ENCODE peak calls at places on chromosomes 12 and 14, in six cellular contexts. One of them, this sample, is unnamed.

GRCh38 chr12:27552886-27553560 is 29.0 kb downstream of the PPFIBP1 start:
- DNase-seq in HepG2: peak; percentile 50
- DNase-seq in stomach: no peak
- DNase-seq in ovary: no peak
- DNase-seq in tibial nerve: no peak
- DNase-seq in breast epithelium: no peak
- DNase-seq in this sample: no peak

GRCh38 chr14:101970830-101971400 is 6.5 kb downstream of the DYNC1H1 start:
- DNase-seq in HepG2: no peak
- DNase-seq in stomach: no peak
- DNase-seq in ovary: no peak
- DNase-seq in tibial nerve: no peak
- DNase-seq in breast epithelium: no peak
- DNase-seq in this sample: no peak

GRCh38 chr12:33546004-33546403 is 106.4 kb upstream of the SYT10 start:
- DNase-seq in HepG2: no peak
- DNase-seq in stomach: no peak
- DNase-seq in ovary: no peak
- DNase-seq in tibial nerve: no peak
- DNase-seq in breast epithelium: no peak
- DNase-seq in this sample: no peak

GRCh38 chr14:73612339-73613045 is at the start of gene ACOT6:
- DNase-seq in HepG2: peak; percentile 79
- DNase-seq in stomach: peak; percentile 66
- DNase-seq in ovary: peak; percentile 73
- DNase-seq in tibial nerve: peak; percentile 55
- DNase-seq in breast epithelium: peak; percentile 46
- DNase-seq in this sample: peak; percentile 95

GRCh38 chr14:73829526-73830431 is 21.9 kb upstream of the PTGR2 start:
- DNase-seq in HepG2: peak; percentile 45
- DNase-seq in stomach: no peak
- DNase-seq in ovary: no peak
- DNase-seq in tibial nerve: peak; percentile 29
- DNase-seq in breast epithelium: no peak
- DNase-seq in this sample: no peak

GRCh38 chr14:91754819-91755218 is 22.9 kb upstream of the CATSPERB start:
- DNase-seq in HepG2: no peak
- DNase-seq in stomach: peak; percentile 72
- DNase-seq in ovary: no peak
- DNase-seq in tibial nerve: no peak
- DNase-seq in breast epithelium: no peak
- DNase-seq in this sample: no peak

GRCh38 chr12:26608273-26608672 is 224.7 kb downstream of the ITPR2 start:
- DNase-seq in HepG2: no peak
- DNase-seq in stomach: no peak
- DNase-seq in ovary: no peak
- DNase-seq in tibial nerve: no peak
- DNase-seq in breast epithelium: no peak
- DNase-seq in this sample: no peak

GRCh38 chr12:112996501-112996900 is 18.2 kb downstream of the OAS2 start:
- DNase-seq in HepG2: no peak
- DNase-seq in stomach: no peak
- DNase-seq in ovary: no peak
- DNase-seq in tibial nerve: no peak
- DNase-seq in breast epithelium: no peak
- DNase-seq in this sample: no peak

GRCh38 chr12:133129368-133130037 is 571 bp downstream of the ZNF891 start:
- DNase-seq in HepG2: peak; percentile 2
- DNase-seq in stomach: no peak
- DNase-seq in ovary: peak; percentile 35
- DNase-seq in tibial nerve: no peak
- DNase-seq in breast epithelium: no peak
- DNase-seq in this sample: no peak

GRCh38 chr12:132130690-132131089 is 13.4 kb downstream of the DDX51 start:
- DNase-seq in HepG2: no peak
- DNase-seq in stomach: no peak
- DNase-seq in ovary: no peak
- DNase-seq in tibial nerve: no peak
- DNase-seq in breast epithelium: no peak
- DNase-seq in this sample: no peak

GRCh38 chr14:34943506-34943905 is 39.3 kb upstream of the SRP54 start:
- DNase-seq in HepG2: no peak
- DNase-seq in stomach: no peak
- DNase-seq in ovary: no peak
- DNase-seq in tibial nerve: no peak
- DNase-seq in breast epithelium: no peak
- DNase-seq in this sample: no peak

GRCh38 chr12:95440401-95440800 is 33.6 kb upstream of the METAP2 start:
- DNase-seq in HepG2: no peak
- DNase-seq in stomach: no peak
- DNase-seq in ovary: no peak
- DNase-seq in tibial nerve: no peak
- DNase-seq in breast epithelium: no peak
- DNase-seq in this sample: no peak

GRCh38 chr12:87413784-87414183 is 615.4 kb downstream of the C12orf50 start:
- DNase-seq in HepG2: no peak
- DNase-seq in stomach: no peak
- DNase-seq in ovary: no peak
- DNase-seq in tibial nerve: no peak
- DNase-seq in breast epithelium: no peak
- DNase-seq in this sample: no peak

GRCh38 chr12:89245090-89245489 is 107.2 kb downstream of the DUSP6 start:
- DNase-seq in HepG2: no peak
- DNase-seq in stomach: no peak
- DNase-seq in ovary: no peak
- DNase-seq in tibial nerve: no peak
- DNase-seq in breast epithelium: no peak
- DNase-seq in this sample: no peak

GRCh38 chr12:20183563-20183962 is 184.8 kb upstream of the PDE3A start:
- DNase-seq in HepG2: no peak
- DNase-seq in stomach: no peak
- DNase-seq in ovary: no peak
- DNase-seq in tibial nerve: no peak
- DNase-seq in breast epithelium: no peak
- DNase-seq in this sample: no peak

GRCh38 chr14:102095871-102096568 is 9.2 kb upstream of the HSP90AA1 start:
- DNase-seq in HepG2: no peak
- DNase-seq in stomach: no peak
- DNase-seq in ovary: no peak
- DNase-seq in tibial nerve: no peak
- DNase-seq in breast epithelium: no peak
- DNase-seq in this sample: no peak

GRCh38 chr12:67545298-67545697 is 103.2 kb upstream of the DYRK2 start:
- DNase-seq in HepG2: no peak
- DNase-seq in stomach: no peak
- DNase-seq in ovary: no peak
- DNase-seq in tibial nerve: no peak
- DNase-seq in breast epithelium: no peak
- DNase-seq in this sample: no peak

GRCh38 chr12:7859552-7859951 is 13.2 kb downstream of the SLC2A14 start:
- DNase-seq in HepG2: no peak
- DNase-seq in stomach: no peak
- DNase-seq in ovary: no peak
- DNase-seq in tibial nerve: no peak
- DNase-seq in breast epithelium: no peak
- DNase-seq in this sample: no peak

GRCh38 chr12:46629331-46630229 is 196.2 kb downstream of the SLC38A4 start:
- DNase-seq in HepG2: no peak
- DNase-seq in stomach: no peak
- DNase-seq in ovary: no peak
- DNase-seq in tibial nerve: no peak
- DNase-seq in breast epithelium: no peak
- DNase-seq in this sample: no peak

GRCh38 chr12:92602476-92602875 is 100.3 kb upstream of the PLEKHG7 start:
- DNase-seq in HepG2: no peak
- DNase-seq in stomach: no peak
- DNase-seq in ovary: no peak
- DNase-seq in tibial nerve: no peak
- DNase-seq in breast epithelium: no peak
- DNase-seq in this sample: no peak

GRCh38 chr12:49793620-49794019 is 34.6 kb downstream of the NCKAP5L start:
- DNase-seq in HepG2: no peak
- DNase-seq in stomach: no peak
- DNase-seq in ovary: no peak
- DNase-seq in tibial nerve: no peak
- DNase-seq in breast epithelium: no peak
- DNase-seq in this sample: no peak

GRCh38 chr12:108320503-108321293 is 18.4 kb downstream of the CMKLR1 start:
- DNase-seq in HepG2: no peak
- DNase-seq in stomach: no peak
- DNase-seq in ovary: no peak
- DNase-seq in tibial nerve: no peak
- DNase-seq in breast epithelium: no peak
- DNase-seq in this sample: no peak

GRCh38 chr12:1807489-1807888 is 12.9 kb upstream of the LRTM2 start:
- DNase-seq in HepG2: no peak
- DNase-seq in stomach: no peak
- DNase-seq in ovary: no peak
- DNase-seq in tibial nerve: no peak
- DNase-seq in breast epithelium: no peak
- DNase-seq in this sample: peak; percentile 23

GRCh38 chr14:98957211-98958047 is 314.6 kb downstream of the BCL11B start:
- DNase-seq in HepG2: no peak
- DNase-seq in stomach: peak; percentile 37
- DNase-seq in ovary: peak; percentile 59
- DNase-seq in tibial nerve: peak; percentile 87
- DNase-seq in breast epithelium: peak; percentile 64
- DNase-seq in this sample: no peak

GRCh38 chr14:75619598-75619997 is 41.1 kb downstream of the ERG28 start:
- DNase-seq in HepG2: no peak
- DNase-seq in stomach: no peak
- DNase-seq in ovary: no peak
- DNase-seq in tibial nerve: no peak
- DNase-seq in breast epithelium: no peak
- DNase-seq in this sample: no peak

GRCh38 chr14:102870994-102871831 is 51.2 kb upstream of the AMN start:
- DNase-seq in HepG2: no peak
- DNase-seq in stomach: no peak
- DNase-seq in ovary: no peak
- DNase-seq in tibial nerve: no peak
- DNase-seq in breast epithelium: no peak
- DNase-seq in this sample: peak; percentile 77

GRCh38 chr12:49144384-49144783 is 13.2 kb upstream of the TUBA1B start:
- DNase-seq in HepG2: no peak
- DNase-seq in stomach: no peak
- DNase-seq in ovary: no peak
- DNase-seq in tibial nerve: no peak
- DNase-seq in breast epithelium: no peak
- DNase-seq in this sample: no peak

GRCh38 chr14:21902561-21903199 is 229.1 kb upstream of the OR4E1 start:
- DNase-seq in HepG2: no peak
- DNase-seq in stomach: no peak
- DNase-seq in ovary: no peak
- DNase-seq in tibial nerve: no peak
- DNase-seq in breast epithelium: no peak
- DNase-seq in this sample: no peak
- H3K4me3 ChIP-seq in HepG2: no peak overlapping the region
- H3K4me3 ChIP-seq in stomach: no peak overlapping the region
- H3K4me3 ChIP-seq in ovary: no peak overlapping the region
- H3K4me3 ChIP-seq in tibial nerve: no peak overlapping the region
- H3K4me3 ChIP-seq in breast epithelium: no peak overlapping the region
- H3K4me3 ChIP-seq in this sample: no peak overlapping the region

DNA sequence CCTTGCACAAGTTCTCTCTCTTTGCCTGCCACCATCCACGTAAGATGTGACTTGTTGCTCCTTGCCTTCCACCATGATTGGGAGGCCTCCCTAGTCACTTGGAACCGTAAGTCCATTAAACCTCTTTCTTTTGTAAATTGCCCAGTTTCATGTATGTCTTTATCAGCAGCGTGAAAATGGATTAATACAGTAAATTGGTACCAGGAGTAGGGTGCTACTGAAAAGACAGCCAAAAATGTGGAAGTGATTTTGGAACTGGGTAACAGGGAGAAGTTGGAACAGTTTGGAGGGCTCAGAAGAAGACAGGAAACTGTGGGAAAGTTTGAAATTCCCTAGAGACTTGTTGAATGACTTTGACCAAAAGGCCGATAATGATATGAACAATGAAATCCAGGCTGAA is 27.9 kb downstream of the STYK1 start:
- DNase-seq in HepG2: no peak
- DNase-seq in stomach: no peak
- DNase-seq in ovary: no peak
- DNase-seq in tibial nerve: no peak
- DNase-seq in breast epithelium: no peak
- DNase-seq in this sample: no peak
- TF ChIP-seq POLR2A in HepG2: no peak
- TF ChIP-seq POLR2A in stomach: no peak
- TF ChIP-seq POLR2A in ovary: no peak
- TF ChIP-seq POLR2A in tibial nerve: no peak
- TF ChIP-seq POLR2A in breast epithelium: no peak
- TF ChIP-seq POLR2A in this sample: no peak

DNA sequence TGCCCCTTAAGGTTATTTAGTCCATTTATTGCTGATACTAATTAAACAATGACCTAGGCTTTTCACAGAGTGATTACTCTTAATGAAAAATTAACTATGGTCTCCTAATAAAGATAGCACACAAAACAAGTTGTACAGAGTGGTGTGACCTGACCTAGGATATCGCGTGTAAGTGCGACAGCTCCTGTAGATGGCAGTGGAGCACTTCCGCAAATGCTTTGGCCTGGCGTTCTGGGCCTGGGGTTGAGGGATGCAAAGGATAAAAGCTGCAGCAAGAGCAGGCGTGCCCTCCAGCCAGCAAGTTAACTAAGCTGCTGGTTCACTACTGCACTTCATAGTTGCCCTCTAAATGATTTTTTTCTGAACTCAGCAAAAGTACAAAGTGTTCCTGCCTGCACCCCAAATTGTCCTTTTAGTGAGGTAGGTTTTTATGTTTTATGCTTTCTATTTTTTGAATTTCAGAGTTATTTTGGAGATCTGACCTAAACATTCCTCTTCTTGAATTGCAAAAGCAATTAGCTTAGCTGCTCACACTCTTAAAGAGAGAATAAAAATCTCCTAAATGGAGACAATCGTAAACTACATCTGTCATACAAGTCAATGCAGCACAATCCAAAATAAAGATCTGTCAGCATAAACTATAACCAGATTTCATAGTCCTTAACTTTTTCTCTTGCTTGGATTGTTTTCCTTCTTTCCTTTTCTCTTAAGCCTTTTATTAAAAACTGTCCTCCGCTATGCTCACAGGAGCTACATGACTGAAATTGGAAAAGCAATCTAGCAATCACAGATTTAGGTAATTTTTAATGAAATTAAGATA is 379.6 kb downstream of the LRIG3 start:
- DNase-seq in HepG2: peak; percentile 60
- DNase-seq in stomach: peak; percentile 70
- DNase-seq in ovary: peak; percentile 72
- DNase-seq in tibial nerve: peak; percentile 65
- DNase-seq in breast epithelium: peak; percentile 52
- DNase-seq in this sample: peak; percentile 62
- H3K4me3 ChIP-seq in HepG2: no peak overlapping the region
- H3K4me3 ChIP-seq in stomach: no peak overlapping the region
- H3K4me3 ChIP-seq in ovary: no peak overlapping the region
- H3K4me3 ChIP-seq in tibial nerve: no peak overlapping the region
- H3K4me3 ChIP-seq in breast epithelium: no peak overlapping the region
- H3K4me3 ChIP-seq in this sample: no peak overlapping the region

GRCh38 chr14:61125314-61126082 is 144.5 kb downstream of the SLC38A6 start:
- DNase-seq in HepG2: no peak
- DNase-seq in stomach: no peak
- DNase-seq in ovary: no peak
- DNase-seq in tibial nerve: no peak
- DNase-seq in breast epithelium: no peak
- DNase-seq in this sample: no peak
- TF ChIP-seq POLR2A in HepG2: no peak
- TF ChIP-seq POLR2A in stomach: no peak
- TF ChIP-seq POLR2A in ovary: no peak
- TF ChIP-seq POLR2A in tibial nerve: no peak
- TF ChIP-seq POLR2A in breast epithelium: no peak
- TF ChIP-seq POLR2A in this sample: no peak

This sample was measured in right lobe of liver.